ENCODE peak calls at places on chromosomes 1 and 21, in four cellular contexts. A, F, K and Q are unnamed samples.

GRCh38 chr1:183110466-183110865 is 75.6 kb upstream of the LAMC2 start:
- DNase-seq in K (no peak), F (no peak), A (no peak), Q (no peak)

GRCh38 chr1:7871136-7871535 is 18.3 kb upstream of the UTS2 start:
- DNase-seq in F (no peak), K (no peak), A (no peak), Q (no peak)

GRCh38 chr21:15788847-15789548 is 59.2 kb downstream of the USP25 start:
- DNase-seq in F (no peak), A (peak; percentile 33), K (no peak), Q (no peak)

GRCh38 chr21:44005071-44005470 is 7.0 kb upstream of the TRAPPC10 start:
- DNase-seq in K (no peak), A (no peak), F (no peak), Q (peak; percentile 23)

GRCh38 chr1:9293241-9293511 is 482 bp downstream of the SPSB1 start:
- DNase-seq in A (no peak), F (no peak), K (no peak), Q (no peak)

GRCh38 chr1:175192630-175193338 is at the start of gene KIAA0040:
- DNase-seq in A (no peak), F (peak; percentile 86), K (peak; percentile 66), Q (peak; percentile 76)

GRCh38 chr1:36585760-36586072 is 103.0 kb upstream of the CSF3R start:
- DNase-seq in F (no peak), A (no peak), K (no peak), Q (no peak)

GRCh38 chr1:174990382-174990999 is 9.3 kb upstream of the CACYBP start:
- DNase-seq in K (no peak), A (peak; percentile 61), F (no peak), Q (no peak)

GRCh38 chr1:61921435-61921834 is 179.2 kb downstream of the PATJ start:
- DNase-seq in F (no peak), A (no peak), K (no peak), Q (no peak)
- TF ChIP-seq CTCF in F (peak; percentile 20), A (no peak), K (peak; percentile 11), Q (no peak)

GRCh38 chr1:17437260-17438175 is 2.0 kb downstream of the RCC2 start:
- DNase-seq in F (peak; percentile 56), A (peak; percentile 36), K (no peak), Q (peak; percentile 62)
- TF ChIP-seq POLR2A in F (no peak), A (no peak), K (no peak), Q (no peak)

GRCh38 chr1:156102634-156103511 is 11.6 kb upstream of the LMNA start:
- DNase-seq in K (no peak), F (no peak), A (peak; percentile 57), Q (no peak)
- H3K4me1 ChIP-seq in K (peaks cover 71% of the 10 kb centered on the region), F (peaks cover 59% of the 10 kb centered on the region), A (peaks cover 50% of the 10 kb centered on the region), Q (peaks cover 40% of the 10 kb centered on the region)

DNA sequence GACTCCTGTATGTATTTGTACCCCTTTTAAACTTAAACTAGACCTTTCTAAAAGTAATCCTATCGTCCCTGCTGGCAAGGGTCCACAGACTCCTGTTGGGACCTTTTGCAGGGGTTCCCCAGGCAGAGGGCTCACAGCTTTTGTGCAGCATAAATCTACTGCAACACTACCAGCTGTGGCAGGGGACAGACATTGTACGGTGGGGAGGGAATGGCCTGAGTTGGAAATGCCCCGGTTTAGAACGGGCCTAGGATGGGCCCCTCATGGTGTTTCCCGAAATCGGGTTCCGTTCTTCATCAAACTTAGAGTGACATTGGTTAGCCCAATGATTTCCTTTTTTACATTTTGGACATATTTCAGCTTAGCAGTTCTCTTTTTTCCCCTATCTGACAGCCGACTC is 26.5 kb upstream of the SAMD11 start:
- DNase-seq in A (no peak), K (no peak), F (no peak), Q (no peak)
- TF ChIP-seq CTCF in A (no peak), K (no peak), F (no peak), Q (no peak)

GRCh38 chr1:1564278-1564677 is 10.4 kb downstream of the SSU72 start:
- DNase-seq in F (no peak), K (no peak), A (no peak), Q (no peak)
- TF ChIP-seq POLR2A in F (no peak), K (no peak), A (no peak), Q (no peak)

GRCh38 chr1:40709100-40709801 is 17.7 kb downstream of the NFYC start:
- DNase-seq in K (peak; percentile 92), F (peak; percentile 90), A (peak; percentile 97), Q (peak; percentile 61)
- H3K4me1 ChIP-seq in K (peaks cover 35% of the 10 kb centered on the region), F (peaks cover 50% of the 10 kb centered on the region), A (peaks cover 3% of the 10 kb centered on the region), Q (peaks cover 10% of the 10 kb centered on the region)

DNA sequence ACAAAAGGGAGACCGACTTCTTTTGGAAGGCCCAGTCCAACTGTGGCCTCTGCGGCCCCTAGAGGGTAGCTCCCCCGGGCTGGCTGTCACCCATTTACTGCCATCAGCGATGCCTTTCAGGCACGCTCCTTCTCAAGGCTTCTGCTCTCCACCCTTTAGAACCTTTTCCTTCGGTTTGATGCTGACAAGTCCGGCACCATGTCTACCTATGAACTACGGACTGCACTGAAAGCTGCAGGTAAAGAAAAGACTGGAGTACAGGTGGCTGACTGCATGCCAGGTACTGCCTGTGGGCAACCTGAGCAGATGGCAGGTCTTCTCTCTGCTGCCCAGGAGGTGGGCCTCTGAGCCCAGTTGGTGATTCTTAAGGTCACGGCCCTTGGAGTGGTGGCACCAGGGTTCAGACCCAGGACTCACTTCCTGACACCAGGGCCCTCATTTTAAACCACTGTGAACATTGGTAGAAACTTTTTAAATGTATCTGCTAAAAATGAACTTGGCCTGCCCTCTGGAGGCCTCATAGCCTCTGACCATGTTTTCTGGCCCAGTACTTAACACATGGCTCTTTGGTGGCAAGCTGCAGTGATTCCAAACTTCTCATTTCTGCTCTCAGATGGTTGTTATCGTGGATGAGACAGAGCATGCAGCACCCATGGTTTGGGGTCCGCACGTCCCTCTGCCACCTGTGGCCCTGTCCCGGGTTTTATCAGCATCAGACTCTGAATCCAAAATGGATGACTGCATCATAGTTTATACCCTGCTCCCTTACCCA is 45.7 kb downstream of the CAPN9 start:
- DNase-seq in F (no peak), K (no peak), A (peak; percentile 11), Q (no peak)
- TF ChIP-seq CTCF in F (no peak), K (peak; percentile 20), A (peak; percentile 33), Q (no peak)

DNA sequence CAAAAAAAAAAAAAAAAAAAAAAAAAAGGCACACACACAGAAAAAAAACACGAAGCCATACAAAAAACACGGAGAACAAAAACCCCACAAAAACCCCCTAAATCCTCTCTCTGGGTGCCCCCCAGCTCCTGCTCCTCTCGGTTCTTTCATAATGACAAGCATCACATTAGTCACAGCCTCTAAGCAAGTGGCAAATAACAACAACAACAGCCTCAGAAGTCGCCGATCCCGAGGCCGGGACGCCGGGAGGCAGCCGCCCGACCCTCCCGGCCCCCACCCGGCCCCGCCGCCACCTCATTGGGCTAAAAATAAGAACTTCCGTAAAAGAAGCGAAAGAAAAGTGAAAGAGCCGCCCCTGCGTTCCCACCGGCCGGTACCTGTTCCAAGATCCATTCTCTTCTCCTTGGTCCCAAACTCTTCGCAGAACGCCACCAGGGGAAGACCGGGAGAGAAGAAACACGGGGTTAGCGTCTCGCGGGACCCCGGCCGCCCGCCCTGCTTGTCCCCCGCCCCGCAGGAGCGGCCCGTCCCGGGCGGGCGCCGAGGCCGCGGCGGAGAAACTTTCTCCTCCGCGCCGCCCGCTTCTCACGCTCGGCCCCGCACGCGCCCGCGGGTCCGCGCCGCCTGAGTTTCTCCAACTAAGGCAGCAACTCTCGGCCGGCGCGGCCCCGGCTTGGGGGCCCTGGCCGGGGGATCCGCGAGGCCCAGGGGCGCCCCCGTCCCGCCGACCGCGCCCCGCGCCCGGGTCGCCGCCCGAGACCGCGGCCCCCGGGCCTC is 102.8 kb downstream of the CASZ1 start:
- DNase-seq in A (no peak), K (no peak), F (no peak), Q (peak; percentile 31)
- TF ChIP-seq POLR2A in A (no peak), K (no peak), F (no peak), Q (no peak)

DNA sequence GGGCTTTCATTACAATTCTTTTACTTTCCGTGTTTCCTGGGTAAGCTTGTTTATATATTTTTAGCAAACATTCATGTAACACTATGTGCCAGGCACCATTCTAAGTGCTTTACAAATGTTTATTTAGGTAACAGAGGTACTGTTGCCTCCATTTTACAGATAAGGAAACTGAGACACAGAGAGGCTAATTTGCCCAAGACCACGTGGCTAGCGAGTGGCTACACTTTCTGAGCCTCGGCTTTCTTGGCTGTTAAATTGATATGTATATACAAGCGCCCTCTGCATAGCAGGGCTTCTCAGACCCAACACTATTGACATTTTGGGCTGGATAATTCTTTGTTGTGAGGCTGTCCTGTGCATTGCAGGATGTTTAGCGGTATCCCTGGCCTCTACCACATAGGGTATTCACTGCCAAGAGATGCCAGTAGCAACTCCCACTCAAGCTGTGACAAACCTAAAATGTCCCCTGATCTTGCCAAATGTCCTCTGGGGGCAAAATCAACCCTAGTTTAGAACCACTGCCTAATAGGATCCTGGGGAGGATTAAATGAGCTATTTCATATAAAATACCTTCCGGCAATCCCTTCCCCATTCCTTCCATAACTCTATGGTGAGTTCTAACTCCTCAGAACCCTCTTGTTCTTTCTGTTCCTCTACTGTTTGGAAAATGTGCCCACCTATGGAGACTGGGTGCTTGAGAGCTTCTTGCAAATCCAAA is 17.2 kb upstream of the ID3 start:
- DNase-seq in A (no peak), F (no peak), K (no peak), Q (no peak)
- H3K4me1 ChIP-seq in A (peaks cover 28% of the 10 kb centered on the region), F (peaks cover 35% of the 10 kb centered on the region), K (peaks cover 17% of the 10 kb centered on the region), Q (peaks cover 9% of the 10 kb centered on the region)

DNA sequence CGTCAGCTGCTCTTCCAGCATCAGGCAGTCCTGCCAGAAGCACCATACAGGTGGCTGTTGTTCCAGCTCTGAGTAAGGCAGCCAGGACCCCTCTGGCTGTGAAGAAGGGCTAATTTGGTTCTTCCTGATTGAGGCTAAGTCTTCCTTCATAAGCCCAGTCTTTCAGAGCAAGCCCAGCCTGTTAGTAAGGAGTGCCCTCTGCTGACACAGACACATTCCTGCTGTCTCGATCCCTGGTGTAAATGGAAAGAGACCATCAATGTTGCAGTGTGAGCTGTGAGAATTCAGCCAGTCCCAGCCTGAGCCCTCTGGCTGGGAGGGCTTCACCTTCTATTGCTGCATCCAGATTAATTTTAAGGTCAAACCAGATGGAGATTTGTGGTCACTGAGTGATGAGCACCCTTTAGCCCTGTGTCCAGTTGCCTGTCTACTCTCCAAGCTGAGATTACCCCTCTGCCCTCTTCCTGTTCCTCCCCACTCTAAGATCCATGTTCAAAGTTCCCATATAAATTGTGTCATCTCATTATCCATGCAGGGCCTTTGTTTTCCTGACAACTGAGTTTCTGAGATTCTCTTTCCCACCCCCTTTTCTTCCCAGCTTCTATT is 44.8 kb upstream of the KIRREL1 start:
- DNase-seq in A (peak; percentile 42), K (peak; percentile 43), F (peak; percentile 31), Q (no peak)
- TF ChIP-seq CTCF in A (peak; percentile 49), K (peak; percentile 69), F (peak; percentile 67), Q (no peak)